ENCODE peak calls at places on chromosomes 2 and 18, in five cellular contexts. E is A549, V is stomach, O is sigmoid colon, F is K562. A is an unnamed sample.

GRCh38 chr2:95388091-95388692 is 14.3 kb upstream of the FAHD2A start:
- DNase-seq in E (no peak), V (no peak), O (peak), F (no peak), A (peak)

GRCh38 chr2:232420463-232421188 is 14.0 kb downstream of the ALPG start:
- DNase-seq in E (peak), V (peak), O (no peak), F (no peak), A (peak)

GRCh38 chr2:100639588-100640195 is 76.9 kb downstream of the PDCL3 start:
- DNase-seq in E (no peak), V (no peak), O (no peak), F (no peak), A (no peak)

GRCh38 chr2:207662203-207662602 is 37.0 kb upstream of the METTL21A start:
- DNase-seq in E (no peak), V (no peak), O (no peak), F (no peak), A (no peak)

GRCh38 chr2:133789743-133790142 is 221.5 kb upstream of the NCKAP5 start:
- DNase-seq in E (no peak), V (no peak), O (no peak), F (no peak), A (no peak)

GRCh38 chr2:174704061-174704460 is 60.2 kb downstream of the CHRNA1 start:
- DNase-seq in E (no peak), V (no peak), O (no peak), F (no peak), A (no peak)

GRCh38 chr2:96108578-96109561 is 7.5 kb downstream of the ADRA2B start:
- DNase-seq in E (no peak), V (no peak), O (peak), F (no peak), A (peak)

GRCh38 chr2:219851801-219852481 is 224.5 kb downstream of the SLC4A3 start:
- DNase-seq in E (no peak), V (no peak), O (no peak), F (no peak), A (no peak)

GRCh38 chr2:70044290-70045040 is 42.8 kb upstream of the PCBP1 start:
- DNase-seq in E (no peak), V (peak), O (no peak), F (no peak), A (no peak)

GRCh38 chr2:160639472-160639871 is 145.9 kb upstream of the RBMS1 start:
- DNase-seq in E (no peak), V (no peak), O (no peak), F (no peak), A (no peak)

GRCh38 chr18:50013363-50014138 is 181.4 kb downstream of the MYO5B start:
- DNase-seq in E (no peak), V (no peak), O (no peak), F (no peak), A (no peak)

GRCh38 chr2:11156396-11157075 is 1.3 kb downstream of the SLC66A3 start:
- DNase-seq in E (no peak), V (no peak), O (no peak), F (no peak), A (peak)

GRCh38 chr2:36266536-36267121 is 88.9 kb upstream of the CRIM1 start:
- DNase-seq in E (no peak), V (no peak), O (no peak), F (no peak), A (no peak)

GRCh38 chr2:171416009-171416926 is 17.5 kb downstream of the METTL8 start:
- DNase-seq in E (peak), V (peak), O (peak), F (peak), A (peak)

GRCh38 chr2:181130686-181131085 is 150.3 kb downstream of the UBE2E3 start:
- DNase-seq in E (no peak), V (no peak), O (no peak), F (no peak), A (no peak)

GRCh38 chr2:23178398-23178797 is 206.6 kb upstream of the KLHL29 start:
- DNase-seq in E (no peak), V (no peak), O (no peak), F (no peak), A (no peak)

GRCh38 chr2:70463997-70464396 is 89.6 kb downstream of the TGFA start:
- DNase-seq in E (no peak), V (no peak), O (no peak), F (no peak), A (no peak)

GRCh38 chr2:65057391-65058052 is 1.3 kb downstream of the CEP68 start:
- DNase-seq in E (no peak), V (no peak), O (no peak), F (no peak), A (no peak)

GRCh38 chr2:190408538-190409271 is 550 bp downstream of the MFSD6 start:
- DNase-seq in E (peak), V (peak), O (peak), F (peak), A (peak)

GRCh38 chr2:190406805-190407204 is 1.4 kb upstream of the MFSD6 start:
- DNase-seq in E (no peak), V (no peak), O (no peak), F (no peak), A (no peak)

GRCh38 chr2:190407246-190407661 is 901 bp upstream of the MFSD6 start:
- DNase-seq in E (peak), V (no peak), O (no peak), F (no peak), A (no peak)

GRCh38 chr2:190409616-190410015 is 1.5 kb downstream of the MFSD6 start:
- DNase-seq in E (no peak), V (no peak), O (no peak), F (no peak), A (no peak)

GRCh38 chr2:190407662-190408537 is at the start of gene MFSD6:
- DNase-seq in E (peak), V (peak), O (peak), F (peak), A (no peak)
- TF ChIP-seq EP300 in E (no peak), V (no peak), O (no peak), F (no peak), A (no peak)

DNA sequence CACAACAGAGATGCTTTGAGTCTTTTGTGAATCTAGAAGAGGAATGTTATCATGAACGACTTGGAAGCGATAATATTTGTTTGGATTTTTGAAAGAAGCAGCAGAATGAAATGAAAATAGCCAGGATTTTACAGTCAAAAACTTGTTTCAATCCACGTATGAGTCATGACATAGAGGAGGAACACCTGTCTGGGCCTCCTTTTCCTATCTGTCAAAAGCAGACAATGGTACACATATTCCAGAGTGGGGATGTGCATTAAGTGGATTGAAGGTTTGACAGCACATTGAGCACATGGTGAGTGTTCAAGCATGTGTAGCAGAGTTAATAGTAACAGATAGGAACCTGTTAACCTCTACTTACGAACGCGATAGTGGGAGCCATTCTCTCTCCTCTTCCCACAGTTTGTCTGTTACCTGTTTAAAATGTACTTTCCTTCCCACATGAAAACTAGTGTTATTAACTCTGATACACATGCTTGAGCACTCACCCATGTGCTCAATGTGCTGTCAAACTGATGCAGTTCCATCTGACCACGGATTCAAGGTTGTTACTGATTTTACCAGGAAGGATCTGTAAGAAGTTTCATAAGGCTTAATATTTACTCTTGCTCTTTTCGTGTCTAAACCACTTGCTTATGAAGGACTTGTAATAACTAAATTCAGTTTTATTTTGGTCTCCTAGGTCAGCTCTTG is 863.4 kb upstream of the SOX11 start:
- DNase-seq in E (no peak), V (no peak), O (no peak), F (no peak), A (no peak)
- TF ChIP-seq EP300 in E (no peak), V (no peak), O (no peak), F (no peak), A (no peak)

GRCh38 chr2:45715601-45716379 is 64.3 kb downstream of the PRKCE start:
- DNase-seq in E (no peak), V (no peak), O (no peak), F (no peak), A (no peak)
- TF ChIP-seq EP300 in E (no peak), V (no peak), O (no peak), F (no peak), A (no peak)

DNA sequence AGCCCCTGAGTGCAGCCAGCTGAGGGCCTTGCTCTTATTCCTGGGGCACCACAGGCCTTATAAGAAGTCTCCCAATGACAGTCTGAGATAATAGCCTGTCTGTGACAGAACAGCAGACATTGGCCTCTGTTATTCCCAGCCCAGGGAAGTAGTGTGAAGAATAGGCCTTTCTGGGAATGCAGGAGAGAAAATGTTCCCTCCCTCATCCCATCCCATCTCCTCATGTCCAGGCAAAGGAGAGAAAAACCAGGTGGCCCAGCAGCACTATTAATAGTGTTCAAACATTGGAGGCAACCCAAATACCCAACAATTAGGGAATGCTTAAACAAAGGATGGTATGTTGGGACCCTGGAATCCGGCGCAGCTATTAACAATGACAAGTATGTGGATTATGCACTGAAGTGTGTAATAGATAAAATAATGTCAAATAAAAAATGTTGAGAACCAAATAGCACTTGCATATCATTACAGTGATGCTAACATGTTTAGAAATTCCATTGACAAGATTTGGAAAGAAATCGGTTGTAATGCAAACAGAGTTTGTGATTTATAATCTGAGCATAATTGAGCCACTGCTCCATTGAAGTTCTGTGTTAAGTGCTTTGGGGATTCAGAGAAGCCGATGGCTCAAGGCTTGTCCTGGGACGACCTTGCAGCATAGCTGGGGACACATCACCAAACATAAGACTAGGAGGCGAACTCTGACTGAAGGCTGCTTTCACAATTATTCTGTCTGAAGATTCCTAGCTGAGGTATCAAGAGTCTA is 69.3 kb downstream of the LBH start:
- DNase-seq in E (peak), V (no peak), O (no peak), F (no peak), A (no peak)
- TF ChIP-seq EP300 in E (peak), V (no peak), O (peak), F (no peak), A (peak)

GRCh38 chr2:74482801-74483674 is at the start of the genes CCDC142 and TTC31:
- DNase-seq in E (peak), V (peak), O (peak), F (peak), A (peak)
- TF ChIP-seq EP300 in E (no peak), V (no peak), O (no peak), F (peak), A (no peak)

GRCh38 chr2:213017404-213017803 is 134.0 kb downstream of the IKZF2 start:
- DNase-seq in E (no peak), V (no peak), O (no peak), F (no peak), A (no peak)

GRCh38 chr2:213016166-213016983 is 135.0 kb downstream of the IKZF2 start:
- DNase-seq in E (no peak), V (no peak), O (no peak), F (no peak), A (no peak)

GRCh38 chr2:213013979-213014378 is 137.4 kb downstream of the IKZF2 start:
- DNase-seq in E (no peak), V (no peak), O (no peak), F (no peak), A (no peak)

GRCh38 chr2:213016984-213017351 is 134.4 kb downstream of the IKZF2 start:
- DNase-seq in E (no peak), V (no peak), O (no peak), F (no peak), A (no peak)

GRCh38 chr2:213015387-213016165 is 135.8 kb downstream of the IKZF2 start:
- DNase-seq in E (no peak), V (no peak), O (no peak), F (no peak), A (no peak)
- TF ChIP-seq EP300 in E (no peak), V (no peak), O (no peak), F (no peak), A (no peak)